ENCODE peak calls at places on chromosomes 11 and 22, in nine cellular contexts. K is C1 segment of cervical spinal cord; Q is naive thymus-derived CD8-positive, alpha-beta T cell; X is NCI-H774; C is activated CD4-positive, alpha-beta T cell treated with anti-CD3 and anti-CD28 coated beads for 4 hours; W is astrocyte; L is pons; R is stomach; G is skeletal muscle cell. M is an unnamed sample.

GRCh38 chr22:17339095-17339693 is 30.1 kb upstream of the CECR2 start:
- DNase-seq in K (no peak), G (no peak), X (no peak), Q (no peak), L (no peak), W (no peak), C (no peak), R (no peak), M (no peak)

GRCh38 chr11:72519220-72519881 is 85.0 kb upstream of the CLPB start:
- DNase-seq in W (no peak), X (no peak), K (no peak), L (peak; percentile 14), R (no peak), C (no peak), G (no peak), Q (no peak), M (no peak)

GRCh38 chr22:45090364-45090960 is 73.3 kb upstream of the NUP50 start:
- DNase-seq in K (no peak), G (no peak), C (no peak), L (no peak), X (no peak), W (peak; percentile 42), R (peak; percentile 36), Q (no peak), M (peak; percentile 11)

GRCh38 chr11:34637303-34637702 is 16.4 kb downstream of the EHF start:
- DNase-seq in C (no peak), K (peak; percentile 54), W (no peak), L (peak; percentile 74), R (peak; percentile 60), G (no peak), Q (no peak), X (no peak), M (no peak)

GRCh38 chr11:129596361-129596760 is 219.3 kb upstream of the TMEM45B start:
- DNase-seq in G (no peak), L (no peak), K (no peak), Q (no peak), W (no peak), X (no peak), C (no peak), R (no peak), M (no peak)

GRCh38 chr22:20805972-20806471 is 32.1 kb downstream of the SERPIND1 start:
- DNase-seq in R (no peak), Q (no peak), C (no peak), L (no peak), X (no peak), K (no peak), W (no peak), G (no peak), M (no peak)

GRCh38 chr11:27926981-27927481 is 180.9 kb downstream of the KIF18A start:
- DNase-seq in R (no peak), Q (no peak), K (no peak), G (peak; percentile 81), X (no peak), W (peak; percentile 99), C (no peak), L (no peak), M (no peak)

GRCh38 chr22:43256569-43257360 is 69.8 kb upstream of the TTLL12 start:
- DNase-seq in X (no peak), K (no peak), L (no peak), C (no peak), W (no peak), G (no peak), R (no peak), Q (no peak), M (no peak)

GRCh38 chr11:64400096-64400495 is 41.1 kb downstream of the RPS6KA4 start:
- DNase-seq in C (no peak), X (no peak), R (peak; percentile 39), L (no peak), W (no peak), G (no peak), K (no peak), Q (no peak), M (no peak)

GRCh38 chr22:32079110-32080089 is 36.3 kb downstream of the SLC5A1 start:
- DNase-seq in K (no peak), R (peak; percentile 35), G (peak; percentile 12), C (no peak), L (no peak), W (peak; percentile 75), Q (no peak), X (no peak), M (no peak)

GRCh38 chr22:45688606-45689080 is 17.0 kb downstream of the ATXN10 start:
- DNase-seq in G (no peak), W (peak; percentile 95), L (no peak), C (no peak), Q (no peak), K (no peak), R (no peak), X (no peak), M (no peak)

GRCh38 chr11:1053121-1053901 is 16.8 kb upstream of the MUC6 start:
- DNase-seq in Q (no peak), X (no peak), K (no peak), G (no peak), C (no peak), L (no peak), R (no peak), W (no peak), M (no peak)

GRCh38 chr11:69215216-69215615 is 59.5 kb downstream of the SMIM38 start:
- DNase-seq in X (no peak), C (no peak), L (no peak), W (no peak), Q (no peak), R (peak; percentile 9), K (no peak), G (no peak), M (no peak)

GRCh38 chr11:117688255-117688797 is 108.7 kb downstream of the DSCAML1 start:
- DNase-seq in Q (no peak), C (no peak), L (no peak), R (no peak), G (no peak), W (no peak), X (no peak), K (no peak), M (no peak)